ENCODE peak calls at places on chromosomes 3 and 15, in nine cellular contexts. S is CD8-positive, alpha-beta T cell; P is aorta; F is fibroblast of pulmonary artery; V is glutamatergic neuron; H is Caco-2; Y is stimulated activated CD8-positive, alpha-beta memory T cell treated with anti-CD3 and anti-CD28 coated beads, Interleukin-4, amount 100 ng/mL, for 1 hour; A is midbrain; Q is stimulated activated naive CD8-positive, alpha-beta T cell treated with anti-CD3 and anti-CD28 coated beads, Interleukin-15, amount 100 ng/mL, for 72 hours. Z is an unnamed sample.

GRCh38 chr15:98292442-98293240 is 332.1 kb downstream of the ARRDC4 start:
- DNase-seq in Q (peak), V (peak), Y (no peak), S (no peak), H (peak), F (peak), P (no peak), A (peak), Z (peak)

GRCh38 chr3:72213296-72214064 is 428.5 kb upstream of the PROK2 start:
- DNase-seq in Y (no peak), Q (no peak), F (peak), H (no peak), P (no peak), S (no peak), V (no peak), A (no peak), Z (no peak)

GRCh38 chr3:183371672-183371968 is 56.8 kb downstream of the MCF2L2 start:
- DNase-seq in Y (no peak), V (no peak), A (no peak), H (no peak), P (no peak), F (no peak), Q (no peak), S (no peak), Z (no peak)

GRCh38 chr15:58999694-59000093 is 12.2 kb downstream of the RNF111 start:
- DNase-seq in Q (no peak), A (no peak), F (no peak), P (no peak), V (no peak), S (no peak), H (no peak), Y (no peak), Z (no peak)

GRCh38 chr15:78915341-78916087 is 29.3 kb downstream of the CTSH start:
- DNase-seq in Q (no peak), H (no peak), A (peak), S (no peak), F (peak), Y (no peak), P (peak), V (no peak), Z (no peak)

GRCh38 chr3:88434001-88434400 is 284.2 kb downstream of the C3orf38 start:
- DNase-seq in S (no peak), H (no peak), P (no peak), Q (no peak), V (no peak), A (no peak), F (no peak), Y (no peak), Z (no peak)

GRCh38 chr15:52236015-52236414 is 44.8 kb upstream of the GNB5 start:
- DNase-seq in A (no peak), V (no peak), P (no peak), H (no peak), Y (no peak), S (no peak), Q (no peak), F (no peak), Z (no peak)

GRCh38 chr15:79025201-79025600 is 65.4 kb downstream of the RASGRF1 start:
- DNase-seq in Y (no peak), H (peak), P (peak), A (no peak), S (no peak), Q (no peak), F (no peak), V (no peak), Z (no peak)

GRCh38 chr3:194265505-194265892 is 85.6 kb downstream of the CPN2 start:
- DNase-seq in V (peak), F (peak), Q (no peak), A (peak), S (no peak), Y (no peak), P (peak), H (no peak), Z (no peak)

GRCh38 chr3:86923071-86923476 is 67.9 kb downstream of the VGLL3 start:
- DNase-seq in V (no peak), S (no peak), P (no peak), H (peak), Q (no peak), F (peak), Y (no peak), A (no peak), Z (no peak)

GRCh38 chr3:149479621-149480325 is 5.3 kb downstream of the TM4SF4 start:
- DNase-seq in A (no peak), S (no peak), H (no peak), V (no peak), F (peak), Q (no peak), P (no peak), Y (no peak), Z (no peak)

GRCh38 chr3:69031635-69032034 is 18.2 kb upstream of the EOGT start:
- DNase-seq in V (no peak), Y (no peak), A (no peak), S (no peak), H (no peak), Q (no peak), F (no peak), P (no peak), Z (no peak)

GRCh38 chr3:71673486-71673885 is 51.7 kb downstream of the EIF4E3 start:
- DNase-seq in V (no peak), Y (no peak), Q (no peak), S (no peak), F (no peak), H (no peak), P (no peak), A (no peak), Z (no peak)

GRCh38 chr3:69324362-69325025 is 61.4 kb downstream of the FRMD4B start:
- DNase-seq in F (peak), Y (no peak), Q (peak), P (no peak), H (peak), S (no peak), A (peak), V (no peak), Z (no peak)

GRCh38 chr3:15342252-15342651 is 9.9 kb upstream of the SH3BP5 start:
- DNase-seq in A (no peak), H (no peak), V (no peak), Y (no peak), P (no peak), Q (no peak), F (no peak), S (no peak), Z (no peak)

GRCh38 chr15:35722506-35722905 is 176.5 kb upstream of the DPH6 start:
- DNase-seq in S (no peak), A (no peak), Q (no peak), H (no peak), P (no peak), Y (no peak), F (no peak), V (no peak), Z (no peak)

GRCh38 chr3:43998374-43998840 is 243.3 kb upstream of the TOPAZ1 start:
- DNase-seq in Y (no peak), V (peak), Q (no peak), H (no peak), F (no peak), S (no peak), A (no peak), P (no peak), Z (no peak)

GRCh38 chr3:161674402-161674801 is 177.8 kb downstream of the OTOL1 start:
- DNase-seq in Q (no peak), H (no peak), A (no peak), P (no peak), S (no peak), Y (no peak), V (no peak), F (no peak), Z (no peak)

GRCh38 chr3:197027151-197027895 is 2.3 kb downstream of the MELTF start:
- DNase-seq in Y (no peak), Q (no peak), P (peak), A (no peak), H (no peak), F (no peak), S (no peak), V (no peak), Z (no peak)

GRCh38 chr15:39835550-39835949 is 52.9 kb upstream of the FSIP1 start:
- DNase-seq in Y (no peak), A (no peak), P (no peak), V (no peak), H (no peak), F (no peak), Q (no peak), S (no peak), Z (no peak)

GRCh38 chr3:149016669-149017541 is 25.6 kb downstream of the GYG1 start:
- DNase-seq in Q (no peak), P (no peak), Y (no peak), A (no peak), H (no peak), V (no peak), S (no peak), F (peak), Z (no peak)

GRCh38 chr15:24924153-24924552 is 30.6 kb upstream of the SNRPN start:
- DNase-seq in A (no peak), S (no peak), V (no peak), Y (no peak), P (no peak), Q (no peak), H (no peak), F (no peak), Z (no peak)

GRCh38 chr3:52194541-52195296 is 3.2 kb upstream of the ALAS1 start:
- DNase-seq in A (no peak), P (no peak), V (no peak), H (no peak), Q (no peak), F (peak), S (no peak), Y (no peak), Z (no peak)

GRCh38 chr3:13569201-13569600 is 20.3 kb downstream of the FBLN2 start:
- DNase-seq in V (no peak), Q (no peak), S (no peak), Y (no peak), F (no peak), H (no peak), P (no peak), A (no peak), Z (no peak)

GRCh38 chr3:42461762-42462161 is 40.7 kb upstream of the VIPR1 start:
- DNase-seq in P (no peak), S (no peak), A (no peak), Q (no peak), F (no peak), H (no peak), Y (no peak), V (no peak), Z (no peak)

GRCh38 chr3:150105886-150106612 is 135.4 kb upstream of the PFN2 start:
- DNase-seq in S (no peak), P (no peak), V (no peak), A (no peak), Q (no peak), H (no peak), Y (no peak), F (no peak), Z (no peak)

GRCh38 chr3:105904683-105905320 is 36.0 kb upstream of the CBLB start:
- DNase-seq in S (no peak), P (no peak), V (no peak), F (peak), H (no peak), A (no peak), Q (no peak), Y (no peak), Z (no peak)

GRCh38 chr3:196398782-196399181 is 33.4 kb downstream of the UBXN7 start:
- DNase-seq in S (no peak), H (no peak), Y (no peak), V (no peak), Q (no peak), F (peak), A (no peak), P (no peak), Z (no peak)

GRCh38 chr3:50333744-50334328 is 5.8 kb upstream of the TUSC2 start:
- DNase-seq in A (no peak), S (no peak), Y (no peak), V (no peak), Q (no peak), P (no peak), F (peak), H (no peak), Z (no peak)

GRCh38 chr3:32018723-32019564 is 37.4 kb downstream of the ZNF860 start:
- DNase-seq in A (peak), P (no peak), Q (no peak), H (peak), S (no peak), F (peak), Y (no peak), V (no peak), Z (no peak)

GRCh38 chr3:46624533-46624932 is 12.2 kb downstream of the FAM240A start:
- DNase-seq in A (no peak), Q (no peak), H (no peak), V (no peak), Y (no peak), S (no peak), P (no peak), F (no peak), Z (no peak)

GRCh38 chr3:45936261-45936660 is 7.0 kb upstream of the CXCR6 start:
- DNase-seq in H (no peak), F (no peak), P (no peak), A (no peak), Y (no peak), V (no peak), S (no peak), Q (no peak), Z (no peak)

GRCh38 chr15:41879321-41879845 is 14.5 kb downstream of the SPTBN5 start:
- DNase-seq in A (no peak), P (no peak), H (no peak), F (no peak), V (no peak), S (no peak), Y (no peak), Q (no peak), Z (no peak)

Z was measured in T-helper 2 cell treated with Interferon-gamma antibody and Interleukin-4, amounts not matched to agents 5 μg/mL and 100 μg/mL, for 36 hours.